ENCODE peak calls at places on chromosomes 12 and 14, in five cellular contexts. X, J, Y, Z and H are unnamed samples.

GRCh38 chr14:69424139-69424923 is 25.8 kb downstream of the SLC39A9 start:
- DNase-seq in X (peak), Z (no peak), J (no peak), Y (no peak), H (no peak)

GRCh38 chr14:20719777-20720176 is 25.9 kb upstream of the EDDM3A start:
- DNase-seq in J (no peak), Z (no peak), X (no peak), Y (no peak), H (no peak)

GRCh38 chr12:132397934-132398385 is 68.6 kb upstream of the GALNT9 start:
- DNase-seq in Y (peak), J (no peak), X (no peak), Z (no peak), H (no peak)

GRCh38 chr14:52977798-52978197 is 26.9 kb upstream of the FERMT2 start:
- DNase-seq in J (no peak), X (no peak), Z (no peak), Y (no peak), H (no peak)

GRCh38 chr14:91286530-91286937 is 42.0 kb upstream of the GPR68 start:
- DNase-seq in Y (no peak), Z (peak), J (peak), X (peak), H (peak)

GRCh38 chr12:97967831-97968230 is 505.2 kb downstream of the RMST start:
- DNase-seq in Z (no peak), J (no peak), Y (no peak), X (no peak), H (no peak)

GRCh38 chr12:14471497-14471896 is 96.2 kb downstream of the PLBD1 start:
- DNase-seq in J (no peak), Z (no peak), Y (no peak), X (no peak), H (no peak)

GRCh38 chr14:39175445-39176262 is 600 bp downstream of the PNN start:
- DNase-seq in Z (no peak), J (peak), Y (peak), X (peak), H (peak)

DNA sequence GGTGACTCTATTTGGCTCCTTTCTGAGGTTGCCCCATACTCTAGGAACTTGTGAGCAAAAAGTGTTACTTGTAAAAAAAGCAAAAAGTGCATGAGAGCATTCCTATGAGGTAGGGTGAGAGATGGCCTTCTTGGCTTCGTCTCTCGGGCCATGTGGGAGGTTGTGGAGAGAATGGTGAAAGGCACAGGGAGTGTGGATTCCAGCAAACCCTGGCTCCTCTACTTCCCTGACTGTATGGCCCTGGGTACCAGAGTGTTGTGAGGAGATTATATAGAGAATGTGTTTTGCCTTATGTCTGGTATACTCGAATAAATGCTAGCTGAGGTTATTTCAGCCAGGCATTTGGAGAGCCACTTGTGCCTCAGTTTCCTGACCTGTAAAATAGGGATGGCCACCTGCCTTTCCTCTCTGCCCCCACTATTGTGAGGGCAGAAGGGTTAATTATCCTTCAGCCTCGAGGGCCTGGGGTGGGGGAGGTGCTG is 11.0 kb downstream of the PLEKHG3 start:
- DNase-seq in Z (no peak), J (no peak), Y (peak), X (no peak), H (no peak)
- H3K4me3 ChIP-seq in Z (peak), J (no peak), Y (no peak), X (no peak), H (no peak)

GRCh38 chr12:3523058-3523457 is 32.1 kb downstream of the PRMT8 start:
- DNase-seq in X (peak), Z (no peak), J (no peak), Y (no peak), H (no peak)
- H3K4me3 ChIP-seq in X (no peak), Z (no peak), J (no peak), Y (no peak), H (no peak)

GRCh38 chr14:54627325-54627717 is 60.4 kb downstream of the SAMD4A start:
- DNase-seq in J (no peak), X (no peak), Z (no peak), Y (no peak), H (no peak)
- H3K4me3 ChIP-seq in J (no peak), X (no peak), Z (peak), Y (no peak), H (no peak)

GRCh38 chr12:93676408-93677194 is 574 bp upstream of the CRADD start:
- DNase-seq in Z (no peak), Y (no peak), J (no peak), X (no peak), H (no peak)

GRCh38 chr12:93682846-93683261 is 5.7 kb downstream of the CRADD start:
- DNase-seq in Y (no peak), Z (no peak), J (no peak), X (no peak), H (no peak)

GRCh38 chr12:93679308-93679933 is 2.2 kb downstream of the CRADD start:
- DNase-seq in Y (no peak), X (no peak), J (no peak), Z (no peak), H (no peak)

GRCh38 chr12:93677195-93678064 is at the start of gene CRADD:
- DNase-seq in X (peak), Z (peak), Y (peak), J (peak), H (peak)

DNA sequence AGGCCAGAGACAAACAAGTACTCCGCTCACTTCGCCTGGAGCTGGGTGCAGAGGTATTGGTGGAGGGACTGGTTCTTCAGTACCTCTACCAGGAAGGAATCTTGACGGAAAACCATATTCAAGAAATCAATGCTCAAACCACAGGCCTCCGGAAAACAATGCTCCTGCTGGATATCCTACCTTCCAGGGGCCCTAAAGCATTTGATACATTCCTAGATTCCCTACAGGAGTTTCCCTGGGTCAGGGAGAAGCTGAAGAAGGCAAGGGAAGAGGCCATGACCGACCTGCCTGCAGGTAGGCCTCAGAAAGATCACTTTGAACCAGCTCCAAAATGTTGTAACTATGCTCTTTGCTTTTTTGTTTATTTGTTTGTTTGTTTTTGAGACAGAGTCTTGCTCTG is 1.6 kb downstream of the CRADD start:
- DNase-seq in Z (no peak), Y (no peak), J (no peak), X (no peak), H (no peak)
- H3K4me3 ChIP-seq in Z (no peak), Y (no peak), J (no peak), X (no peak), H (no peak)